ENCODE peak calls at places on chromosomes 11 and 22, in four cellular contexts. A is CD8-positive, alpha-beta T cell; E is testis; R is esophagus muscularis mucosa. K is an unnamed sample.

GRCh38 chr11:69862797-69863543 is 43.8 kb upstream of the FGF3 start:
- DNase-seq in R (no peak), A (no peak), E (no peak), K (no peak)

GRCh38 chr11:130308925-130309324 is 5.8 kb downstream of the ZBTB44 start:
- DNase-seq in E (peak), R (no peak), A (no peak), K (peak)

GRCh38 chr22:23622634-23623033 is 9.5 kb downstream of the DRICH1 start:
- DNase-seq in A (no peak), R (no peak), E (no peak), K (no peak)

GRCh38 chr11:91703042-91703441 is 521.6 kb upstream of the FAT3 start:
- DNase-seq in E (no peak), A (no peak), R (no peak), K (no peak)

GRCh38 chr11:103325686-103326069 is 216.5 kb downstream of the DYNC2H1 start:
- DNase-seq in A (no peak), R (no peak), E (no peak), K (no peak)

GRCh38 chr22:32000171-32000570 is 42.9 kb upstream of the SLC5A1 start:
- DNase-seq in R (no peak), A (no peak), E (no peak), K (no peak)

GRCh38 chr22:32804036-32804435 is 2.5 kb downstream of the TIMP3 start:
- DNase-seq in E (peak), A (no peak), R (no peak), K (no peak)

GRCh38 chr22:36425977-36426523 is 38.3 kb upstream of the MYH9 start:
- DNase-seq in R (no peak), A (no peak), E (no peak), K (peak)

DNA sequence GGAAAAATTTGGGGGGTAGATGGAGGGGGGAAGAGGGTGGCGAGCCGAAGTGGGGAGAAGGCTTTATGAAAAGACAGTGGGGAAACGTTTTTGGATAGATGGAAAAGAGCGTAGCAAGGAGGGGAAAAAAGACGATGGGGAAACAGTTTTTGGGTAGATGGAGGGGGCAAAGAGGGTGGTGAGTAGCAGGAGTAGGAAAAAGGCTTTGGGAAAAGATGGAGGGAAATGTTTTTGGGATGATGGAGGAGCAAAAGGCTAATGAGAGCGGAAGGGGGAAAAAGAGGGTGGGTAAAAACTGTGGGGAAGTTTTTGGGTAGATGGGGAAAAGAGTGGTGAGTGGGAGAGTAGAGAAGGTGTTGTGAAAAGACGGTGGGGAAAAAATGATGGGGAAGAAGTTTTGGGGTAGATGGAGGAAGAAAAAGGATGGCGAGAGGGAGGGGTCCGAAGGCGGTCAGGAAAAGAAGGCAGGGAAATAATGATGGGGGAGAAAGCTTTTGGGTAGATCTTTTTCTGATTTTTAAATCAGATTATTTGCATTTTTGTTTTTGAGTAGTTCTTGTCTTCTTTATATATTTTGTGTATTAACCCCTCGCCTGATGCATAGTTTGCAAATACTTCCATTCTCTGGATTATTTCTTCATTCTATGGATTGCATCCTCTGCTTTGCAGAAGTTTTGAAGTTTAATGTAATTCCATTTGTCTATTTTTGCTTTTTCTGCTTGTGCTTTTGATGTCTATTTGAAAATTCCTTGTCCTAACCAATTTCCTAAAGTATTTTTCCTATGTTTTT is 115.3 kb upstream of the SERPIND1 start:
- DNase-seq in E (peak), R (peak), A (no peak), K (no peak)
- H3K4me3 ChIP-seq in E (no peak), R (no peak), A (no peak), K (no peak)

DNA sequence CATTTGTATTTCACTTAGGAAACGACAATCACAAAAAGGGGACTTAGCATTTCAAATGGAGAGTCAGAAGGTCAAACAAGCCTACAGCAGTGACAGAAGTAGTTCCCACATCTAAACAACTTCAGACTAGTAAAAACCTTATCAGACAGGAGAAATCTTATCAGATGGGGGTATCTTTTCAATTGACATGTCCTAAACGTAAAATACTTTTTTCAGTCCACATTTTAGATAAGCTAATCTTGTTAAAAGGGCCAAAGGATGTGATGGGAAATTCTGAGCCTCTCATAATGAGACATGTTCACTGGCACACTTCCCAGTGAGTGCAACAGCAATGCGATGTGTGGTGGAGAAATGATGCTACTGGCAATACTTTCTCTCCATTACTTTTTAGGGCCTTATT is 2.4 kb downstream of the MAPK1 start:
- DNase-seq in E (peak), A (no peak), R (no peak), K (peak)
- H3K4me3 ChIP-seq in E (no peak), A (no peak), R (peak), K (no peak)

DNA sequence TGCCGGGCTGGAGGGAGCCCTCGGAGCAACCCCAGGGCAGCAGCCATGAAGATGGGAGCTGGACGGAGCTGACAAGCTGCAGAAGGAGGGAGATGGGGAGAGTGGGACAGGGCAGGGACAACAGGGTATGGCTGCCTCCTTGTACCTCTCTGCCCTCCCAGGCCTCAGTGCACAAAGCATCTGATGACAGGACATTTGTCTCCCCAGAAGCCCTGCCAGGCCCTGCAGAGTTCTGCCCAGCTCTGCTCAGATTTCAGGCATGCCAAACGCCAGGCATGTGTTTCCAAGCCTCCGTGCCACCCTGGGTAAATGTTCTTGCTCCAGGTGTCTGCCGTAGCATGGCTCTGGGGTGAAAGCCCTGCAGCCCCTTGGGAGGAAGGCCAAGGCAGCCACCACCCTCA is 1.1 kb upstream of the IFITM10 start:
- DNase-seq in R (no peak), E (no peak), A (no peak), K (peak)
- H3K4me3 ChIP-seq in R (no peak), E (no peak), A (no peak), K (no peak)

DNA sequence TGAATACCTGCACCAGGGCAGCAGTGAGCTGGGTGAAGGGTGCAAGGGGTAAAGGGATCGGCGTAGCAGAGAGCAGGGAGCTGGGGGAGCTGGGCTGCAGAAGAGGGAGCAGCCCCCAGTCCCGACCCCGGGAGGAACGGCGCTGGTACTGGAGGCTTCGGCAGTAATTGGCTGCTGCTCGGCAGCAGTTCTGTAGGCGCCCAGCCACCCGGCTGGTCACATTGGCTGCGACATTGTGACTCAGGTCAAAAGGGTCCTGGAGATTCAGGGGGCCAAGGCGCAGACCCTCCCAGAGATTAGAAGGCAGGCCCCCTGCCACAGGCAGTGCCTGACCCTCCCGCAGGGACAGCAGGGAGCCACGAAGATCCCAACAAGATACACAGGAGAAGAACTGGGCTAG is 2.1 kb upstream of the EEF1G start:
- DNase-seq in R (no peak), A (no peak), E (no peak), K (no peak)
- H3K4me3 ChIP-seq in R (no peak), A (no peak), E (no peak), K (no peak)

DNA sequence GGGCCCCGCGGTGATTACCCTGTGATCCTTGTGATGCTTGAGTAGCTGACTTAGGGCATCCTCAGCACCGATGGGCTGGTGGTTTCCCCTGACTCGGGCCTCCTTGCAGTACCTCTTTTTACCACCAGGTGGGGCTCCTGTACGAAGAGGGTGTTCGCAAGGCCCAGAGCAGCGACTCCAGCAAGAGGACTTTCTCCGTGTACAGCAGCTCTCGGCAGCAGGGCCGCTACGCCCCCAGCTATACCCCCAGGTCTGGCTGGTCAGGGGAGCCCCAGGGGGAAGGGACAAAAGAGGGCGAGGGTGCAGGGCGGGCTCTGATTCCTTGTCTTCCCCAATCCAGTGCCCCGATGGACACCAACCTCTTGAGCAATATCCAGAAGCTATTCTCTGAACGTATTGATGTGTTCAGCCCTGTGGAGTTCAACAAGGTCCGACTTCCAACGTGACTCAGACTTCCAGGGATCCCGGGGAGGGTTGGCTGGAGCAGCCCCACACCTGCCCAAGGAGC is 1.3 kb upstream of the TM7SF2 start:
- DNase-seq in A (peak), E (peak), R (peak), K (peak)
- H3K4me3 ChIP-seq in A (no peak), E (no peak), R (no peak), K (no peak)

DNA sequence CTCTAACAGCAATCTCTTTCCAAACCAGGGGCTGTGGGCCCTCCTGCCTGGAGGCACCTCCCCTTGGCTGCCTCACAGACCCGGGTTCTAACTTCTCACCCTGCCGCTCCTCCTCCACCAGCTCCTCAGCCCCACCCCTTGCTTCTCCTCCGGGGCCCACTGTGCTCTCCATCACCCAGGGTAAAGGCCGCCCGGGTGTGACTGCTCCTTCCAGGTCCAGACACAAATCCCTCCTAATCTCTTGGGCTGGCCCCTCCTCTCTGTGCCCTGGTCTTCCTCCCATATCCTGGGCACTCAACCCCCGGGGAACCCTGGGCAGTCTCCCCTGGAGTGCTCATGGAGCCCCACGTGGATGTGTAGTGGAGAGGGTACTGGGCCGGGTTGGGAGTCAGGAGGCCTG is 14.0 kb downstream of the TMPRSS13 start:
- DNase-seq in A (no peak), R (no peak), E (no peak), K (no peak)
- H3K4me3 ChIP-seq in A (no peak), R (no peak), E (no peak), K (no peak)

GRCh38 chr22:37820350-37820749 is 2.8 kb upstream of the GALR3 start:
- DNase-seq in E (no peak), A (no peak), R (no peak), K (no peak)

GRCh38 chr22:37816543-37817180 is 6.5 kb upstream of the GALR3 start:
- DNase-seq in A (no peak), R (no peak), E (no peak), K (no peak)

GRCh38 chr22:37819100-37819433 is 4.1 kb upstream of the GALR3 start:
- DNase-seq in R (no peak), A (no peak), E (no peak), K (no peak)

GRCh38 chr22:37817705-37818311 is 5.4 kb upstream of the GALR3 start:
- DNase-seq in E (peak), A (peak), R (peak), K (peak)

DNA sequence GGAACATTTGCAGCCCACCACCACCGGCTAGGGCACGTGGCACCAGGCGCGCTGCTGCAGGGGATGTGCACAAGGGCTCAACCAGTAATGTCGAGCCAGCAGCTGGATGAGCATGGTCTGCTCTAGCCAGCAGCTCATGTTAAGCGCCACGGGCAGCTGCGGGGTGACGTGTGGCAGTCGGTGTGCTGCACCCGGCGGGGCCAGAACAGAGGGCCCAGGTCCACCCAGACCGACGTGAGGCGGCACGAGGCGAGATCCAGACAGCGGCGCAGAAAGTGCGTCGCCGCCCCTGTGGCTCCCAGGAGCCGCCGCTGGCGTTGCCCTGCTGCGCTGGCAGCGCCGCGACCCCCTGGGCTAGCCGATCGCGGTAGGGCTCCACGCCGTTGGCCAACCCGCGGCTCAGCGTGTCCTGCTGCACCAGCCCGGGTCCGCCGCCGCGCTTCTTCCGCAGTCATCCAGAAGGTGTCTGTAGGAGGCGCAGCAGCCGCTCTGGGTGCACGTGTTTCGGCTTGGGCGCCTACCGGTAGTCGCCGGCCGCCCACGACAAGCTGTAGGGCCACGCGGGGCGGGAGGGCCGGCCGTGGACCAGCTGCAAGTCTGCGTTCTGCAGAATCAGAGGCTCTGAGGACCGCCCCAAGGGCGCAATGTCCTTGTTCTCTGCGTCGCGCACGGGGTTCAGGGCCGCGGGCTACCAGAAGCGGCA is 4.6 kb upstream of the GALR3 start:
- DNase-seq in R (no peak), E (peak), A (peak), K (peak)
- H3K4me3 ChIP-seq in R (peak), E (peak), A (peak), K (no peak)

DNA sequence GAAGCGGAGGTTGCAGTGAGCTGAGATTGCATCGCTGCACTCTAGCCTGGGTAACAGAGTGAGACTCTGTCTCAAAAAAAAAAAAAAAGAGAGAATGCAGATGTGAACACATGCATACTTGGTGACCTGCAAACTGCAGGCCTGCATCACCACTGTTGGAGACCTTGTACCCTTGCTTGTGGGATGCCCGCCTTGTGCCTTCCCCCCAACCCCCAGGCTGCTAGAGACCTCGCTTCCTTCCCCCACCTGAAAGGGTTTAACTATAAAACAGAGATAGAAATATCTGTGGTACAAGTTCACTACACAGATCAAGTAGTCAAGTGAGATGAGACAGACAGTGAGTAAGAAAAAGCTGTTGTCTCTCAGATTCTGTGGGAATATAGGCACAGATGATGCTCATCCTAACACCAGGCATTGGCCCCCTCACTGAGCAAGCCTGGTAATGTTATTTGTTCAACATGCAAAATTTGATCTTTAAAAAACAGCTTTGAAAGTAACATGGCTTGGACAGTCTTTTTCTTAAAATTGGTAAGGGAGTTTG is 32.3 kb downstream of the TNRC6B start:
- DNase-seq in E (no peak), A (no peak), R (no peak), K (no peak)
- H3K4me3 ChIP-seq in E (no peak), A (no peak), R (no peak), K (no peak)

GRCh38 chr11:78419327-78419726 is 1.7 kb upstream of the GAB2 start:
- DNase-seq in R (no peak), E (peak), A (no peak), K (peak)

GRCh38 chr11:78418584-78419211 is 1.1 kb upstream of the GAB2 start:
- DNase-seq in E (no peak), R (no peak), A (no peak), K (no peak)

GRCh38 chr11:78417888-78418583 is 416 bp upstream of the GAB2 start:
- DNase-seq in A (peak), E (peak), R (no peak), K (peak)

GRCh38 chr11:78420796-78421209 is 3.2 kb upstream of the GAB2 start:
- DNase-seq in R (no peak), A (no peak), E (peak), K (peak)

GRCh38 chr11:78420255-78420764 is 2.7 kb upstream of the GAB2 start:
- DNase-seq in R (no peak), A (peak), E (peak), K (peak)
- H3K4me3 ChIP-seq in R (no peak), A (no peak), E (no peak), K (no peak)